ENCODE peak calls at places on chromosomes 12 and 14, in ten cellular contexts. Z is NAMALWA, Y is NCI-H1105, H is GM06990, D is left ventricle myocardium superior, U is T follicular helper cell, Q is KG1, V is fibroblast of lung, L is GM04504, B is T-helper 1 cell. N is an unnamed sample.

GRCh38 chr12:108980831-108981618 is 39.8 kb downstream of the SVOP start:
- DNase-seq in Z (no peak), Y (no peak), H (no peak), D (peak), U (no peak), Q (no peak), V (peak), L (peak), B (no peak), N (peak)

GRCh38 chr12:88579572-88579940 is 715 bp downstream of the KITLG start:
- DNase-seq in Z (no peak), Y (peak), H (peak), D (peak), U (no peak), Q (no peak), V (peak), L (no peak), B (no peak), N (no peak)

GRCh38 chr14:105489607-105490317 is 1.3 kb upstream of the TEDC1 start:
- DNase-seq in Z (peak), Y (peak), H (peak), D (peak), U (peak), Q (peak), V (peak), L (peak), B (peak), N (peak)

GRCh38 chr14:103198429-103199140 is 75.3 kb downstream of the TNFAIP2 start:
- DNase-seq in Z (no peak), Y (no peak), H (no peak), D (no peak), U (no peak), Q (no peak), V (peak), L (peak), B (no peak), N (peak)

GRCh38 chr12:86774841-86775386 is 518.7 kb upstream of the MGAT4C start:
- DNase-seq in Z (no peak), Y (no peak), H (no peak), D (no peak), U (no peak), Q (no peak), V (peak), L (no peak), B (no peak), N (peak)

GRCh38 chr12:32285484-32285883 is 113.9 kb upstream of the FGD4 start:
- DNase-seq in Z (no peak), Y (no peak), H (no peak), D (no peak), U (no peak), Q (no peak), V (no peak), L (no peak), B (no peak), N (no peak)

GRCh38 chr12:29073631-29074239 is 75.3 kb upstream of the FAR2 start:
- DNase-seq in Z (peak), Y (peak), H (no peak), D (no peak), U (no peak), Q (no peak), V (peak), L (no peak), B (peak), N (peak)

GRCh38 chr14:58639842-58640484 is 2.2 kb downstream of the DACT1 start:
- DNase-seq in Z (peak), Y (peak), H (no peak), D (no peak), U (no peak), Q (no peak), V (peak), L (peak), B (no peak), N (peak)

GRCh38 chr14:29926228-29926627 is 1.4 kb downstream of the PRKD1 start:
- DNase-seq in Z (no peak), Y (no peak), H (no peak), D (no peak), U (no peak), Q (no peak), V (no peak), L (no peak), B (no peak), N (no peak)

GRCh38 chr14:49050836-49051235 is 535.3 kb downstream of the RPS29 start:
- DNase-seq in Z (no peak), Y (no peak), H (no peak), D (no peak), U (no peak), Q (no peak), V (peak), L (no peak), B (no peak), N (peak)

GRCh38 chr12:66514581-66514980 is 164.3 kb downstream of the GRIP1 start:
- DNase-seq in Z (no peak), Y (no peak), H (no peak), D (no peak), U (no peak), Q (no peak), V (peak), L (no peak), B (no peak), N (peak)

GRCh38 chr14:33386771-33387170 is 448.1 kb downstream of the NPAS3 start:
- DNase-seq in Z (no peak), Y (no peak), H (no peak), D (no peak), U (no peak), Q (no peak), V (peak), L (no peak), B (no peak), N (no peak)

GRCh38 chr14:92898732-92899131 is 24.2 kb upstream of the CHGA start:
- DNase-seq in Z (no peak), Y (no peak), H (peak), D (no peak), U (no peak), Q (no peak), V (no peak), L (no peak), B (no peak), N (no peak)

GRCh38 chr12:121038861-121039654 is at the start of gene OASL:
- DNase-seq in Z (peak), Y (no peak), H (peak), D (no peak), U (peak), Q (no peak), V (peak), L (peak), B (peak), N (peak)

GRCh38 chr14:85516239-85517112 is 13.5 kb upstream of the FLRT2 start:
- DNase-seq in Z (no peak), Y (no peak), H (no peak), D (no peak), U (no peak), Q (no peak), V (peak), L (peak), B (no peak), N (peak)

GRCh38 chr12:120470150-120470817 is 736 bp upstream of the SRSF9 start:
- DNase-seq in Z (peak), Y (no peak), H (no peak), D (no peak), U (no peak), Q (no peak), V (no peak), L (no peak), B (no peak), N (peak)

GRCh38 chr12:124461241-124461673 is 106.2 kb downstream of the NCOR2 start:
- DNase-seq in Z (no peak), Y (no peak), H (no peak), D (peak), U (no peak), Q (no peak), V (no peak), L (no peak), B (no peak), N (no peak)

GRCh38 chr14:52220924-52221802 is 46.3 kb upstream of the PTGDR start:
- DNase-seq in Z (no peak), Y (no peak), H (peak), D (no peak), U (no peak), Q (peak), V (no peak), L (no peak), B (no peak), N (no peak)

GRCh38 chr14:47500369-47500768 is 175.0 kb downstream of the MDGA2 start:
- DNase-seq in Z (no peak), Y (no peak), H (no peak), D (no peak), U (no peak), Q (no peak), V (no peak), L (no peak), B (no peak), N (no peak)

GRCh38 chr14:94897092-94897491 is 127.2 kb upstream of the GSC start:
- DNase-seq in Z (no peak), Y (no peak), H (no peak), D (peak), U (no peak), Q (no peak), V (peak), L (peak), B (no peak), N (peak)

GRCh38 chr14:95494456-95494855 is 22.0 kb downstream of the SYNE3 start:
- DNase-seq in Z (no peak), Y (no peak), H (no peak), D (no peak), U (no peak), Q (no peak), V (no peak), L (no peak), B (no peak), N (no peak)

GRCh38 chr14:92495041-92495440 is 18.5 kb upstream of the RIN3 start:
- DNase-seq in Z (no peak), Y (no peak), H (no peak), D (no peak), U (no peak), Q (no peak), V (no peak), L (no peak), B (no peak), N (no peak)

GRCh38 chr12:124660846-124661245 is 93.4 kb upstream of the NCOR2 start:
- DNase-seq in Z (no peak), Y (peak), H (no peak), D (peak), U (no peak), Q (no peak), V (no peak), L (no peak), B (no peak), N (no peak)

GRCh38 chr12:119685375-119685774 is 17.4 kb downstream of the PRKAB1 start:
- DNase-seq in Z (no peak), Y (no peak), H (no peak), D (no peak), U (no peak), Q (no peak), V (no peak), L (no peak), B (no peak), N (no peak)

GRCh38 chr12:6341439-6342139 is at the start of gene TNFRSF1A:
- DNase-seq in Z (peak), Y (no peak), H (peak), D (peak), U (no peak), Q (peak), V (peak), L (no peak), B (peak), N (peak)

GRCh38 chr12:27618836-27619235 is 77.4 kb upstream of the REP15 start:
- DNase-seq in Z (no peak), Y (no peak), H (no peak), D (no peak), U (no peak), Q (no peak), V (peak), L (no peak), B (no peak), N (no peak)